ENCODE peak calls at places on chromosomes 16 and 17, in nine cellular contexts. One of them, this sample, is unnamed.

GRCh38 chr17:5121186-5121841 is 5.5 kb downstream of the USP6 start:
- DNase-seq in RWPE2: peak; percentile 45
- DNase-seq in upper lobe of right lung: peak; percentile 28
- DNase-seq in brain microvascular endothelial cell: no peak
- DNase-seq in neural progenitor cell: no peak
- DNase-seq in HFF-Myc: no peak
- DNase-seq in esophagus squamous epithelium: no peak
- DNase-seq in PC-9: no peak
- DNase-seq in MM.1S: no peak
- DNase-seq in this sample: no peak

GRCh38 chr17:81867123-81867951 is 3.8 kb downstream of the ARHGDIA start:
- DNase-seq in PC-9: peak; percentile 52
- DNase-seq in RWPE2: peak; percentile 84
- DNase-seq in HFF-Myc: no peak
- DNase-seq in MM.1S: peak; percentile 1
- DNase-seq in neural progenitor cell: peak; percentile 37
- DNase-seq in brain microvascular endothelial cell: peak; percentile 19
- DNase-seq in esophagus squamous epithelium: no peak
- DNase-seq in upper lobe of right lung: no peak
- DNase-seq in this sample: no peak

GRCh38 chr17:73710095-73710592 is 65.9 kb upstream of the SDK2 start:
- DNase-seq in neural progenitor cell: peak; percentile 83
- DNase-seq in esophagus squamous epithelium: no peak
- DNase-seq in upper lobe of right lung: no peak
- DNase-seq in HFF-Myc: no peak
- DNase-seq in MM.1S: peak; percentile 38
- DNase-seq in PC-9: peak; percentile 19
- DNase-seq in RWPE2: no peak
- DNase-seq in brain microvascular endothelial cell: peak; percentile 56
- DNase-seq in this sample: peak; percentile 76

GRCh38 chr16:10616744-10617640 is 36.6 kb upstream of the EMP2 start:
- DNase-seq in upper lobe of right lung: peak; percentile 89
- DNase-seq in esophagus squamous epithelium: no peak
- DNase-seq in HFF-Myc: no peak
- DNase-seq in PC-9: peak; percentile 94
- DNase-seq in RWPE2: peak; percentile 77
- DNase-seq in MM.1S: no peak
- DNase-seq in neural progenitor cell: peak; percentile 36
- DNase-seq in brain microvascular endothelial cell: peak; percentile 1
- DNase-seq in this sample: no peak

GRCh38 chr17:57328109-57328882 is 72.0 kb downstream of the MSI2 start:
- DNase-seq in PC-9: no peak
- DNase-seq in brain microvascular endothelial cell: no peak
- DNase-seq in upper lobe of right lung: no peak
- DNase-seq in neural progenitor cell: no peak
- DNase-seq in HFF-Myc: no peak
- DNase-seq in MM.1S: no peak
- DNase-seq in RWPE2: no peak
- DNase-seq in esophagus squamous epithelium: no peak
- DNase-seq in this sample: no peak

GRCh38 chr17:42055496-42055895 is 5.1 kb upstream of the C17orf113 start:
- DNase-seq in RWPE2: no peak
- DNase-seq in neural progenitor cell: no peak
- DNase-seq in PC-9: no peak
- DNase-seq in brain microvascular endothelial cell: no peak
- DNase-seq in HFF-Myc: no peak
- DNase-seq in esophagus squamous epithelium: no peak
- DNase-seq in upper lobe of right lung: no peak
- DNase-seq in MM.1S: no peak
- DNase-seq in this sample: no peak

GRCh38 chr17:17772231-17772630 is 64.6 kb downstream of the SREBF1 start:
- DNase-seq in upper lobe of right lung: no peak
- DNase-seq in PC-9: no peak
- DNase-seq in RWPE2: no peak
- DNase-seq in brain microvascular endothelial cell: no peak
- DNase-seq in HFF-Myc: no peak
- DNase-seq in neural progenitor cell: no peak
- DNase-seq in esophagus squamous epithelium: no peak
- DNase-seq in MM.1S: no peak
- DNase-seq in this sample: no peak

GRCh38 chr17:9256944-9257629 is 235.8 kb downstream of the NTN1 start:
- DNase-seq in brain microvascular endothelial cell: no peak
- DNase-seq in RWPE2: no peak
- DNase-seq in HFF-Myc: no peak
- DNase-seq in neural progenitor cell: no peak
- DNase-seq in MM.1S: no peak
- DNase-seq in esophagus squamous epithelium: no peak
- DNase-seq in PC-9: no peak
- DNase-seq in upper lobe of right lung: no peak
- DNase-seq in this sample: no peak

GRCh38 chr16:20899503-20900298 is 457 bp downstream of the DCUN1D3 start:
- DNase-seq in neural progenitor cell: no peak
- DNase-seq in MM.1S: no peak
- DNase-seq in brain microvascular endothelial cell: no peak
- DNase-seq in upper lobe of right lung: no peak
- DNase-seq in PC-9: peak; percentile 21
- DNase-seq in esophagus squamous epithelium: no peak
- DNase-seq in HFF-Myc: no peak
- DNase-seq in RWPE2: no peak
- DNase-seq in this sample: peak; percentile 44

GRCh38 chr17:78317817-78318400 is 42.0 kb downstream of the SOCS3 start:
- DNase-seq in HFF-Myc: no peak
- DNase-seq in upper lobe of right lung: no peak
- DNase-seq in RWPE2: no peak
- DNase-seq in MM.1S: no peak
- DNase-seq in brain microvascular endothelial cell: no peak
- DNase-seq in neural progenitor cell: no peak
- DNase-seq in PC-9: no peak
- DNase-seq in esophagus squamous epithelium: no peak
- DNase-seq in this sample: peak; percentile 50

GRCh38 chr16:58280846-58281301 is 14.0 kb downstream of the PRSS54 start:
- DNase-seq in brain microvascular endothelial cell: no peak
- DNase-seq in upper lobe of right lung: no peak
- DNase-seq in PC-9: peak; percentile 24
- DNase-seq in RWPE2: no peak
- DNase-seq in neural progenitor cell: no peak
- DNase-seq in HFF-Myc: no peak
- DNase-seq in MM.1S: no peak
- DNase-seq in esophagus squamous epithelium: no peak
- DNase-seq in this sample: no peak

GRCh38 chr16:27920391-27920891 is 143.1 kb downstream of the GSG1L start:
- DNase-seq in HFF-Myc: no peak
- DNase-seq in PC-9: peak; percentile 18
- DNase-seq in upper lobe of right lung: no peak
- DNase-seq in brain microvascular endothelial cell: no peak
- DNase-seq in esophagus squamous epithelium: no peak
- DNase-seq in RWPE2: no peak
- DNase-seq in MM.1S: no peak
- DNase-seq in neural progenitor cell: peak; percentile 79
- DNase-seq in this sample: no peak

GRCh38 chr16:27924411-27925118 is 138.9 kb downstream of the GSG1L start:
- DNase-seq in HFF-Myc: no peak
- DNase-seq in brain microvascular endothelial cell: no peak
- DNase-seq in upper lobe of right lung: no peak
- DNase-seq in MM.1S: no peak
- DNase-seq in RWPE2: no peak
- DNase-seq in PC-9: no peak
- DNase-seq in neural progenitor cell: peak; percentile 28
- DNase-seq in esophagus squamous epithelium: no peak
- DNase-seq in this sample: no peak

GRCh38 chr16:27923751-27924150 is 139.8 kb downstream of the GSG1L start:
- DNase-seq in neural progenitor cell: no peak
- DNase-seq in RWPE2: no peak
- DNase-seq in upper lobe of right lung: no peak
- DNase-seq in brain microvascular endothelial cell: no peak
- DNase-seq in esophagus squamous epithelium: no peak
- DNase-seq in MM.1S: no peak
- DNase-seq in PC-9: no peak
- DNase-seq in HFF-Myc: no peak
- DNase-seq in this sample: no peak

GRCh38 chr16:27921134-27921533 is 142.4 kb downstream of the GSG1L start:
- DNase-seq in neural progenitor cell: peak; percentile 47
- DNase-seq in esophagus squamous epithelium: no peak
- DNase-seq in RWPE2: no peak
- DNase-seq in upper lobe of right lung: no peak
- DNase-seq in MM.1S: no peak
- DNase-seq in HFF-Myc: no peak
- DNase-seq in brain microvascular endothelial cell: no peak
- DNase-seq in PC-9: no peak
- DNase-seq in this sample: no peak

DNA sequence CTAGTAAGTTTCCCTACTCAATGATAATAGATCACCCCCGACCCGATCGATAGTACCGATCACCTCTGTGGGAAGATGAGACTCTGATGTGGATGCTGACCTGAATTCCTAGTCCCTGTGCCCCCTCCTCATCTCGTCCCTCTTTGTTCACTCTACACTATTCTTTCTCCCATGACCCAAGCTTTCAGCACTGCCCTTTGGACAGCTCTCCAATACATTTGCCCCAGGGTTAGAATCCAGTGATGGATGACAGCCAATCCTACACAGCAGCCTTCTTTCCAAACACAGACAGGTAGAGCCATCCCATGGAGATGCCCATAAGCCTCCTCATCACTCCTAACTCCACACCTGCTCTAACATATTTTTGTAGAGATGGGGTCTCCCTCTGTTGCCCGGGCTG is 141.1 kb downstream of the GSG1L start:
- DNase-seq in esophagus squamous epithelium: no peak
- DNase-seq in RWPE2: no peak
- DNase-seq in MM.1S: no peak
- DNase-seq in neural progenitor cell: peak; percentile 58
- DNase-seq in PC-9: no peak
- DNase-seq in upper lobe of right lung: no peak
- DNase-seq in HFF-Myc: no peak
- DNase-seq in brain microvascular endothelial cell: no peak
- DNase-seq in this sample: no peak
- TF ChIP-seq CTCF in esophagus squamous epithelium: no peak
- TF ChIP-seq CTCF in RWPE2: no peak
- TF ChIP-seq CTCF in MM.1S: no peak
- TF ChIP-seq CTCF in neural progenitor cell: no peak
- TF ChIP-seq CTCF in PC-9: no peak
- TF ChIP-seq CTCF in upper lobe of right lung: no peak
- TF ChIP-seq CTCF in HFF-Myc: no peak
- TF ChIP-seq CTCF in brain microvascular endothelial cell: no peak
- TF ChIP-seq CTCF in this sample: no peak

DNA sequence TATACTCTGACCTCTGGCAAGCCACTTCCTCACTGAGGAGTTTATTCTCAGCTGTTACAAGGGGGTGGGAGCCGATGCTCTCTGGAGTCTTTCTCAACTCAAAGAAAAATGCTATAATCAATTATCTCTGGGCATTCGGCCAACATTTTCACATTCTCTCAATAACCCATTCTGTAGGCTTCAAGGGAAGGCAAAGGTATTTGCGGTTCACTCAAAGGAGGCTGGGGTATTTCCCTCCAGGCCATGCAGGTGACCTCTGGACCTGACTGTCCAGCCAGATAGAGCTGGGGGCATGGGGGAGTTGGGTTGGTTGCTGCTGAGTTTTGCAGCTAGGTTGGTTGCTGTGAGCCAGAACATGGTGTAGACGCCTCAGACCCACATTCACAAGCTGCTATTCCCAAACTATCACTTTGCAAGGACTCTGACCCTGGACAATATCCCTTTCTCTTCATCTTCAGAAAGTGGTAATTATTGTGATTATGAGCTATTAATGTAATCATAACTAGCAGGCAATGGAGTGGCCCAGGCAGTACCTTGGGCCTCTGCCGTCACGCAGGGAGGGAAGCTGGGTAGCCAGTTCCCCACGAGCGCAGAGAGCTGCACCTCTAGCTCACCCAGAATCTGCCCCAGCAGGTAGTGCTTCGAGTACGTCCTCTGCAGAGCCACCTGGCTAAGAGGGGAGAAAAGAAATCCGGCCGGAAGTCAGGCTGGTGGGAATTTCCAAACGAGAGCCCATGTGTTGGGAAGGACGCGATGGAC is 42.1 kb downstream of the AIPL1 start:
- DNase-seq in upper lobe of right lung: no peak
- DNase-seq in HFF-Myc: no peak
- DNase-seq in esophagus squamous epithelium: no peak
- DNase-seq in RWPE2: no peak
- DNase-seq in neural progenitor cell: no peak
- DNase-seq in PC-9: no peak
- DNase-seq in MM.1S: no peak
- DNase-seq in brain microvascular endothelial cell: no peak
- DNase-seq in this sample: no peak
- TF ChIP-seq CTCF in upper lobe of right lung: no peak
- TF ChIP-seq CTCF in HFF-Myc: no peak
- TF ChIP-seq CTCF in esophagus squamous epithelium: no peak
- TF ChIP-seq CTCF in RWPE2: no peak
- TF ChIP-seq CTCF in neural progenitor cell: no peak
- TF ChIP-seq CTCF in PC-9: no peak
- TF ChIP-seq CTCF in MM.1S: no peak
- TF ChIP-seq CTCF in brain microvascular endothelial cell: no peak
- TF ChIP-seq CTCF in this sample: no peak

DNA sequence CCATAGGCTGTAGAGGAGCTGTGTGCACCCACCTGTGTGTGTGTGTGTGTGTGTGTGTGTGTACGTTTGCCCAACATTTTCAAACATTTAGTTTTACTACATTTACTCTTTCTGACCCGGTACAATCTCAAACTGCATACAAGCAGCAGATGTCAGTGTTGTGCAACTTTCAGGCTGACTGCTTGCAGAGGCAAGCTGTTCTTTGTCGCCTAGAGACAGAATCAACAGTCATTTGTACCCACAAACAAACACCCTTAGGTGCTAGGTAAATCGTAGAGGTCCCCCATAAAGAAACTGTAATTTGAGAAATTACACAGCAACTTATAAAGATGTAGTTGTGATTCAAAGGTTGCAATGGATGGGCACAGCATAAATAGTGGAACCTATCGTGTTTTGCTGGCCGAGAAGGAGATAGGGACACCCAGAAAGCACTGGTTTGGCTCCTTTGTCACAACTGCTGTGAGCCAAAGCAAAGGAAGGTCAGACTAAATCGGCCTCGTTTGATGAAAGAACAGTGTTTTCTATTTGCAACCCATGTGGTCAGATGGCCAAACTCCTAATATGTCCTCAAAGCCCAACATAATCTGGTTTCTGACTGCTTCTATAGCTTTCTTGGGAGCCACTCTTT is 478.4 kb downstream of the TOX3 start:
- DNase-seq in RWPE2: no peak
- DNase-seq in MM.1S: peak; percentile 10
- DNase-seq in brain microvascular endothelial cell: peak; percentile 25
- DNase-seq in PC-9: no peak
- DNase-seq in esophagus squamous epithelium: no peak
- DNase-seq in neural progenitor cell: peak; percentile 72
- DNase-seq in HFF-Myc: no peak
- DNase-seq in upper lobe of right lung: no peak
- DNase-seq in this sample: no peak
- TF ChIP-seq CTCF in RWPE2: peak; percentile 50
- TF ChIP-seq CTCF in MM.1S: peak; percentile 26
- TF ChIP-seq CTCF in brain microvascular endothelial cell: peak; percentile 41
- TF ChIP-seq CTCF in PC-9: no peak
- TF ChIP-seq CTCF in esophagus squamous epithelium: no peak
- TF ChIP-seq CTCF in neural progenitor cell: peak; percentile 75
- TF ChIP-seq CTCF in HFF-Myc: no peak
- TF ChIP-seq CTCF in upper lobe of right lung: no peak
- TF ChIP-seq CTCF in this sample: no peak

DNA sequence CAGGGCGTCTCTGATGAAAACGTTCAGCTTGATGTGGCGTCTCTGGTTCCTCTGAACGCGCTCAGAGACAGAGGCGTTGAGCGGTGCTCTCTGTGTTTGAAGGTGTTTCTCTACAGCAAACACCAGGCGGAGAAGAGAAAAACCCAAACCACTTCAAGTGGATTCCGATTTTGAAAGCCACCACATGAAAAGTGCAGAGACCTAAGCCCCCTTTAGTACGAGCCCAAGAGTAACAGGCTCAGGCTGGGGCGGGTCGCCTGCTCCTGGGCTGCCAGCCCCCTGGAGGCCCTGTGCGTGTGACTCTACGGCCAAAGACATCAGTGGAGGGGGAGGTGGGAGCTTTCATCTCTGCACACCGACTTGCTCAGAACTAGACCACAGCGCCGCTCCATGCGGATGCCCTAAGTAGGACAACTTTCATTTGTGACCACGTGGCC is 328.4 kb downstream of the MAF start:
- DNase-seq in MM.1S: no peak
- DNase-seq in esophagus squamous epithelium: no peak
- DNase-seq in PC-9: no peak
- DNase-seq in upper lobe of right lung: no peak
- DNase-seq in RWPE2: no peak
- DNase-seq in brain microvascular endothelial cell: no peak
- DNase-seq in neural progenitor cell: no peak
- DNase-seq in HFF-Myc: no peak
- DNase-seq in this sample: no peak
- TF ChIP-seq CTCF in MM.1S: no peak
- TF ChIP-seq CTCF in esophagus squamous epithelium: no peak
- TF ChIP-seq CTCF in PC-9: no peak
- TF ChIP-seq CTCF in upper lobe of right lung: no peak
- TF ChIP-seq CTCF in RWPE2: no peak
- TF ChIP-seq CTCF in brain microvascular endothelial cell: no peak
- TF ChIP-seq CTCF in neural progenitor cell: no peak
- TF ChIP-seq CTCF in HFF-Myc: no peak
- TF ChIP-seq CTCF in this sample: no peak

This sample was measured in GM10248.